ENCODE peak calls at places on chromosomes 12 and 14, in seven cellular contexts. P, H, V, A, Y, C and B are unnamed samples.

GRCh38 chr12:54016478-54016964 is 7.7 kb downstream of the HOXC8 start:
- DNase-seq in V (no peak), H (peak), P (no peak), A (no peak), C (no peak), Y (peak), B (peak)

GRCh38 chr14:54674342-54674741 is 107.4 kb downstream of the SAMD4A start:
- DNase-seq in C (no peak), V (peak), H (no peak), A (no peak), P (peak), Y (no peak), B (no peak)

GRCh38 chr12:44774815-44775411 is 101.2 kb downstream of the NELL2 start:
- DNase-seq in Y (peak), P (peak), V (peak), A (no peak), H (peak), C (no peak), B (peak)

GRCh38 chr14:74571901-74572828 is 39.9 kb downstream of the LTBP2 start:
- DNase-seq in H (peak), P (no peak), Y (no peak), C (peak), A (peak), V (no peak), B (no peak)

GRCh38 chr12:80509781-80510556 is 65.9 kb downstream of the PTPRQ start:
- DNase-seq in H (no peak), V (no peak), Y (no peak), P (no peak), A (peak), C (no peak), B (no peak)

GRCh38 chr14:105537580-105538474 is 11.4 kb downstream of the TMEM121 start:
- DNase-seq in P (peak), V (peak), Y (peak), A (no peak), C (no peak), H (no peak), B (peak)

GRCh38 chr14:22375321-22375930 is 213.6 kb downstream of the DAD1 start:
- DNase-seq in H (peak), C (no peak), Y (no peak), P (peak), V (peak), A (peak), B (peak)

GRCh38 chr12:32390572-32391219 is 8.7 kb upstream of the FGD4 start:
- DNase-seq in V (peak), Y (peak), C (no peak), P (no peak), A (no peak), H (peak), B (peak)

GRCh38 chr14:67391266-67391665 is 20.7 kb downstream of the PLEK2 start:
- DNase-seq in P (no peak), V (no peak), A (no peak), Y (no peak), H (no peak), C (no peak), B (no peak)

GRCh38 chr12:12551115-12551514 is 11.5 kb downstream of the DUSP16 start:
- DNase-seq in H (no peak), C (no peak), Y (no peak), P (peak), V (no peak), A (no peak), B (no peak)

GRCh38 chr12:57368349-57369095 is 62.3 kb downstream of the R3HDM2 start:
- DNase-seq in C (no peak), Y (no peak), V (no peak), A (no peak), H (peak), P (no peak), B (peak)

GRCh38 chr14:64623576-64624165 is 73.9 kb downstream of the PPP1R36 start:
- DNase-seq in H (no peak), V (no peak), C (no peak), A (no peak), Y (peak), P (no peak), B (no peak)

GRCh38 chr12:119838781-119839180 is 38.3 kb downstream of the CIT start:
- DNase-seq in H (no peak), V (no peak), A (no peak), C (no peak), Y (no peak), P (no peak), B (no peak)

GRCh38 chr14:73762375-73762822 is 48.2 kb upstream of the PNMA1 start:
- DNase-seq in P (peak), V (peak), H (peak), C (no peak), A (no peak), Y (no peak), B (no peak)

GRCh38 chr12:101570022-101570421 is 24.7 kb upstream of the MYBPC1 start:
- DNase-seq in P (peak), V (no peak), H (peak), Y (no peak), C (no peak), A (peak), B (peak)

GRCh38 chr14:24880689-24881088 is 169.3 kb downstream of the STXBP6 start:
- DNase-seq in A (no peak), C (no peak), P (no peak), H (no peak), V (no peak), Y (no peak), B (no peak)

GRCh38 chr12:58601529-58601928 is 318.8 kb downstream of the LRIG3 start:
- DNase-seq in Y (no peak), A (no peak), C (no peak), H (no peak), V (no peak), P (no peak), B (no peak)

GRCh38 chr14:69877492-69877891 is 1.7 kb upstream of the SMOC1 start:
- DNase-seq in Y (no peak), V (peak), C (no peak), A (no peak), P (peak), H (peak), B (no peak)

GRCh38 chr12:104376650-104377506 is 73.3 kb downstream of the EID3 start:
- DNase-seq in H (peak), A (no peak), C (no peak), V (no peak), Y (no peak), P (no peak), B (no peak)

GRCh38 chr14:56490379-56490778 is 89.2 kb upstream of the TMEM260 start:
- DNase-seq in A (no peak), P (peak), H (peak), V (no peak), Y (no peak), C (no peak), B (peak)

GRCh38 chr14:98146416-98146815 is 1125.6 kb downstream of the BCL11B start:
- DNase-seq in Y (no peak), A (no peak), C (no peak), P (no peak), H (no peak), V (no peak), B (no peak)

GRCh38 chr14:85534914-85535313 is 5.0 kb downstream of the FLRT2 start:
- DNase-seq in H (no peak), A (no peak), C (no peak), V (no peak), P (no peak), Y (peak), B (no peak)

GRCh38 chr12:132619301-132620112 is 931 bp downstream of the P2RX2 start:
- DNase-seq in C (no peak), H (no peak), A (no peak), Y (peak), P (no peak), V (no peak), B (no peak)

GRCh38 chr14:63862163-63862562 is 9.4 kb downstream of the SYNE2 start:
- DNase-seq in P (no peak), H (no peak), C (no peak), V (no peak), Y (no peak), A (no peak), B (no peak)

DNA sequence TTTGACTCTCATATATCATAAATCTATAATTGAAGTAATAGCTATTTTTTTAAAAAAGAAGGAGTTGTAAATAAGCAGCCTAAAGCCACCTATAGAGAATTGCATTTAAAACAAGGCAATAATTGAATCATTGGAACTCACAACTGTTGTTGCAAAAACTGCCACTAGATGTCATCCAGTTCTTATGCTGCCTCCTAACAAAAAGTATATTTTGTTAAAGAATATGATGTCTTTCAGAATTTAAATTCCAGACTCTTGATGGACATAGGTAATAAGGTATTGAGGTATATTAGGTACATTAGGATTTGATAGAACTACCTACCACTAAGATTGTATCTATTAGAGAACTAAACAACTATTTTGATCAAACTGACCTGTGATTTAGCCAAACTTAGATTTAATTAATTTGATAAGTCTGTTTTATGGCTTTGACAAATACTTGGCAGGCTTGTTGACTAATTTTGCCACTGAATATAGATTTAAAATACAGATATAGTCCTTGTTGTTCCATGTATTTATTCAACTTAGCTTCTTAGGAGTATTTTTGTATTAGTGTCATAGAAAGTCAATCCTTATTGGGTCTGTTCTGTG is 401.4 kb downstream of the RPL10L start:
- DNase-seq in H (peak), V (no peak), C (no peak), P (peak), Y (no peak), A (no peak), B (no peak)
- TF ChIP-seq CTCF in H (peak), V (peak), C (no peak), P (peak), Y (peak), A (peak), B (peak)

DNA sequence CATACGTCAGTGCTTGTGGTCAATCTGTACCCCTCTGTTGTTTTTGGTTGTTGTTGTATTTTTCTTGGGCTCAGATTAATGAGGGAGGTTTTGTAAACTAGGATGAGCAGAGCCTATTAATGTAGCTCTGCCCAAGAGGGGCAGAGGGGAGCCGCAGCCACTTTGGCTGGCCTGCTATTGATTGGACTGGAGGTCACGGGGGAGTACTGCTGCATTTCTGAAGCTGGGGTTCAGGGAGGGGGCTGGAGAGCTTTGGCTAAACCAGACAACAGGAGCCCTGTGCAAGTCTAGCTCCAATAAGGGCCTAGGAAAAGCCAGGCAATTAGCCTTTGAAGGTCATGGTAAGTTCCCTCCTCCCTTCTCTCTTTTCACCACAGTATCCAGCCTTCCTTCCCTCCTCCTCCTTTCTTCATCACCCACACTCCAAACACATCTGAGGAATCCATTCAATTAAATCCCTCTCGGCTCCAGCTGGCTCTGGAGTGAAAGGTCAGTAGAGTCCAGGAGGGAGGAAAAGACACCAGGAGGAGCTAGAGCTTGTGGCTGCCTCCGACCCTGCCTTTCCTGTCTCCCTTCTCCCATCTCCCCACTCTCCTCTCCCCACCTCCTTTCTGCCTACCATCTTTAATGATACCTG is 344.2 kb upstream of the LMO3 start:
- DNase-seq in P (no peak), C (no peak), H (no peak), Y (peak), A (no peak), V (no peak), B (no peak)
- TF ChIP-seq CTCF in P (no peak), C (no peak), H (no peak), Y (peak), A (no peak), V (no peak), B (no peak)

DNA sequence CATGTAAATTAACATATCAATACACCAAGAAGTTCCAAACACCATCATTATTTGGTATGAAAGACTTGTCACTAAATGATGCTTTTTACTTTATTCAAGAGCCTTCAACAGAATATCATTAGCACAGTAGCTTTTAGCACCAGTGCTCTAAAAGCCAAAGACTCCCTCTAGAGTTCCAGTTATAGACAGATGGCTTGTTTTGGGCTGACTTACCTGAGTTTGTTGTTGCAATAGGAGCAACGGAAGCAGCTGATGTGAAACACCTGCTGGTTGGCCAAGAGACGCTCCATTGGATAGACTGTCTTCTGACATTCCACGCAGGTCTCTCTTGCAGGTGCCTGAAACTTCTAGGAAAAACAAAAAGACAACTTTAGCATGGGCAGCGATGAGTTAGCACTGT is 14.5 kb upstream of the CERS5 start:
- DNase-seq in Y (no peak), C (no peak), A (no peak), V (no peak), H (no peak), P (no peak), B (no peak)
- TF ChIP-seq CTCF in Y (no peak), C (no peak), A (no peak), V (no peak), H (no peak), P (no peak), B (peak)

DNA sequence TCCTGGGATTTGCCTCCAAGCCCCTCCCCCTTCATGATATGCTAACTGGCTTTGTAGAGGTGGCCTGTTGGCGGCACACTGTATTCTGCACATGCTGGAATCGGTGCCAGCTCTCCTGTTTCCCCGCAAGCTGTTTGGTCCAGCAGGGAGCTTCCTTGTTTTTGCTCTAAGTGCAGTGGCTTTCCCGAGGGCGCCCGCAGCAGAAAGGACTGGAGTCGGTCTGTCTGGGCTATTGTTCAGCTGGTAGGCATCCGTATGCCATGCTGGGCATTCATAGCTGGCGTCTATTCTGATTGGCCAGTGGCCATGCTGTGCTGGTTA is 88.9 kb upstream of the MED13L start:
- DNase-seq in C (peak), Y (no peak), V (no peak), A (no peak), H (peak), P (no peak), B (no peak)
- TF ChIP-seq CTCF in C (no peak), Y (no peak), V (no peak), A (no peak), H (no peak), P (no peak), B (no peak)

GRCh38 chr14:57574617-57575288 is 81.1 kb upstream of the CCDC198 start:
- DNase-seq in Y (no peak), C (no peak), P (no peak), V (no peak), A (no peak), H (peak), B (no peak)
- TF ChIP-seq CTCF in Y (peak), C (no peak), P (no peak), V (no peak), A (no peak), H (peak), B (no peak)

DNA sequence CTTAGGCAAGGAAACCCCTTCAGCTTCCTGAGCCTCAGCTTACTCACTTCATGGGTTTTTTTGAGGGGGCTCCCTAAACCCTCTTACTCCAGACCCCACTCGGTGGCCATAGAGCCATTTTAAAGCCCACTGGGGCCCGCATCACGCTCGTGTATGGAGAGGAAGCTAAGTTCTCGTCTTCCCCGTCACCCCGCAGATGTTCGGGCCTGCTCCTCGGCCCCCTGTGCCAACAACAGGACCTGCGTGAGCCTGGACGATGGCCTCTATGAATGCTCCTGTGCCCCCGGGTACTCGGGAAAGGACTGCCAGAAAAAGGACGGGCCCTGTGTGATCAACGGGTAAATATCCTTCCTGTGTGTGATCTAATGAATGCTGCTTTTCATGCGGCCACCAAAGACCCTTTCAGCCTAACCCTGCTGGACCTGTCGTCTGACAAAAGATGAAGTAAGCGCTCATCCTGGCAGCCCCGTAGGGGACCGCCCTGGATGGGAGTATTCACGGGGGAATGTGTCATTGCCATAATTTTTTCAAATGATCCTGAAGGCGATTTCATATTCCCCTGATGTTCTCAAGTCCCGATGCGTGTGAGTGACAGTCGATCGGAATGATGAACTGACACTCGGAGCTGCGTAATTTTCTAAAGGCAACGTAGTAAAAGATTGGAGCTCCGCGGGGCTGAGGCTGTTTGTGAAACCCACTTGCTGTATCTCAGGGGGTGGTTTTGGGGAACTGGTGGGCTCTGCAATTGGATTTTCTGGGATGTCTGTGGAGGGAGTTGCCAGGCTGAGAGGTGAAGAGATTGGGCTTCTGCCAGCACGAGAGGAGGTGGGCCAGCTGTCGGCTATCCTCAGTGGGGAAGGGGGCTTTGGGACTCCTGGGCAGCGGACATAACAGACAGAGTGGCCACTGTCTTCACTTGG is 5.4 kb downstream of the DLK1 start:
- DNase-seq in H (no peak), Y (no peak), A (no peak), V (no peak), C (no peak), P (no peak), B (no peak)
- TF ChIP-seq CTCF in H (no peak), Y (no peak), A (no peak), V (no peak), C (no peak), P (no peak), B (no peak)

DNA sequence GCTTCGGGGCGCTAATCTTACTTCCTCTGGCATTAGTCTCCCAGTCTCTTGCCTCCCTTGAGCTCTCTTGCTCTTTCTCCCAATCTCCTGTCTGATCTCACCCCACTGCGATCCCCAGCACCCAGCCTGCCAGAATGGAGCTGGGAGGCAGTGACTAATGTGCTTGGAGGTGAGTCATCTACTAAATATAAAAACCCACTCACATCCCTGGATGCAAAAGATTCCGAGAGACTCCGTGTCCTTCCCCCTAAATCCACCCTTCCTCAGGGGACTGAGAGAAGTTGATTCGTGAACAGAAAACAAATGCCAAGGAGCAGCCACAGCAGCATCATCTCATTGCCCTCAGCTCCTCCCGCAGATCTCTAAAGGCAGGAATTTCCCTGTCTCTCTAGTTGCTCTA is 45.7 kb upstream of the KCNA5 start:
- DNase-seq in A (peak), Y (no peak), V (no peak), C (no peak), P (no peak), H (peak), B (no peak)
- TF ChIP-seq CTCF in A (no peak), Y (no peak), V (no peak), C (no peak), P (no peak), H (no peak), B (no peak)